ENCODE peak calls at places on chromosomes 11 and 22, in nine cellular contexts. A, C, W, H, L, R, N, E and X are unnamed samples.

GRCh38 chr22:28909375-28909774 is 26.0 kb downstream of the ZNRF3 start:
- DNase-seq in A (no peak), C (no peak), W (no peak), H (no peak), L (no peak), R (no peak), N (no peak), E (no peak), X (peak; percentile 58)

GRCh38 chr11:13349046-13349445 is 71.5 kb downstream of the BMAL1 start:
- DNase-seq in A (no peak), C (no peak), W (no peak), H (no peak), L (no peak), R (no peak), N (no peak), E (no peak), X (no peak)

GRCh38 chr11:69867076-69868002 is 48.1 kb upstream of the FGF3 start:
- DNase-seq in A (no peak), C (peak; percentile 75), W (no peak), H (no peak), L (no peak), R (no peak), N (no peak), E (peak; percentile 98), X (peak; percentile 53)

GRCh38 chr22:37639771-37640590 is 512 bp downstream of the SH3BP1 start:
- DNase-seq in A (peak; percentile 47), C (no peak), W (no peak), H (peak; percentile 85), L (peak; percentile 23), R (no peak), N (no peak), E (no peak), X (no peak)

GRCh38 chr11:64330888-64331287 is 9.1 kb upstream of the CCDC88B start:
- DNase-seq in A (no peak), C (no peak), W (no peak), H (no peak), L (no peak), R (no peak), N (no peak), E (no peak), X (no peak)

GRCh38 chr11:8229299-8230177 is 34.1 kb downstream of the LMO1 start:
- DNase-seq in A (peak; percentile 68), C (no peak), W (no peak), H (peak; percentile 53), L (no peak), R (no peak), N (peak; percentile 7), E (no peak), X (no peak)

GRCh38 chr22:29370556-29370955 is 17.8 kb downstream of the AP1B1 start:
- DNase-seq in A (no peak), C (no peak), W (no peak), H (peak; percentile 48), L (no peak), R (no peak), N (no peak), E (no peak), X (no peak)

GRCh38 chr11:64743591-64744543 is at the start of gene RASGRP2:
- DNase-seq in A (peak; percentile 84), C (peak; percentile 57), W (peak; percentile 68), H (peak; percentile 99), L (peak; percentile 40), R (peak; percentile 74), N (peak; percentile 35), E (no peak), X (no peak)

GRCh38 chr11:45025716-45026492 is 75.2 kb upstream of the TP53I11 start:
- DNase-seq in A (peak; percentile 27), C (no peak), W (peak; percentile 17), H (peak; percentile 87), L (peak; percentile 23), R (no peak), N (no peak), E (no peak), X (peak; percentile 22)

GRCh38 chr11:110896358-110896757 is 184.1 kb upstream of the ARHGAP20 start:
- DNase-seq in A (no peak), C (peak; percentile 0), W (no peak), H (no peak), L (peak; percentile 57), R (no peak), N (no peak), E (no peak), X (peak; percentile 86)

GRCh38 chr11:83836883-83837654 is 550.9 kb upstream of the CCDC90B start:
- DNase-seq in A (peak; percentile 13), C (peak; percentile 4), W (no peak), H (no peak), L (peak; percentile 67), R (peak; percentile 30), N (peak; percentile 50), E (no peak), X (peak; percentile 50)

GRCh38 chr11:84804026-84804425 is 823.1 kb downstream of the DLG2 start:
- DNase-seq in A (no peak), C (no peak), W (no peak), H (no peak), L (no peak), R (no peak), N (no peak), E (no peak), X (no peak)

GRCh38 chr11:92954003-92954402 is 15.4 kb upstream of the MTNR1B start:
- DNase-seq in A (no peak), C (no peak), W (no peak), H (no peak), L (no peak), R (no peak), N (no peak), E (no peak), X (no peak)

GRCh38 chr11:13277719-13278619 is at the start of gene BMAL1:
- DNase-seq in A (peak; percentile 69), C (peak; percentile 58), W (peak; percentile 31), H (peak; percentile 96), L (peak; percentile 36), R (peak; percentile 58), N (peak; percentile 53), E (no peak), X (no peak)

GRCh38 chr11:105144887-105145286 is 5.3 kb upstream of the CARD18 start:
- DNase-seq in A (no peak), C (peak; percentile 43), W (no peak), H (no peak), L (peak; percentile 75), R (no peak), N (peak; percentile 18), E (peak; percentile 59), X (peak; percentile 89)

DNA sequence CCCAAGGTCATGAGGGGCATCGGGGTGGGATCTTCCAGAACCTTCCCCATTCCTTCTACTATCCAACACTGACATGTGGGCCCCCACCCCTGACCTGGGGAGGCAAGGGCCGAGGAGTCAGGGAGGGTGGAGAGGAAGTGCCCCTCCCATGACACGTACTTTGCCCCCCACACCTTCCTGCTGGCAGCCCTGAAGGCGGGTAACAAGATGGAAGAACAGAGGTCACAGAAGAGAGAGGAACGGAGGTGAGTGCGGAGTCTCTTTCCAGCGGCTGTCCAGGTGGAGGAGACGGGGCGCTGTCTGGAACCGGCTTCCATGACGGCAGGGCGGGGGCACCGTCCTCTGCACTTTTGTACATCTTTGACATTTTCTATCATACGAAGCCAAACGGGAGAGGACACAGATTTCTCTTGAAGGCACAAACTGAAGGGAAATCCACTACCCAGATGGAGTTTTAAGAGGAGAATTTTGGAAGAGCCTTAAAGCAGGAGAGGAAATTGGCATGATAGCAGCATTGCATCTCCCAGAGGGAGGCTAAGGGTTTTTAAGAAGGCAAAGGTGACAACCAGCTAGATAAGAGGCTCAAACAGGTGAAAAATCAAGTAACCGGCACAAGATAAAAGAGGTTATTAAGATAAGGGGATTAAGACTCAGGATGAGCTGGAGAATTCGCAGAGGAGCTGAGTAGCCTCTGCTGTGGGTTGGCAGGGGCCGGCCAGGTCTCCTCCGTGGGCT is 16.7 kb downstream of the OSBPL5 start:
- DNase-seq in A (peak; percentile 66), C (no peak), W (no peak), H (no peak), L (no peak), R (no peak), N (peak; percentile 87), E (no peak), X (no peak)
- H3K27ac ChIP-seq in A (no peak overlapping the region), C (no peak overlapping the region), W (peak overlapping the region; percentile 86), H (no peak overlapping the region), L (no peak overlapping the region), R (no peak overlapping the region), N (no peak overlapping the region), E (no peak overlapping the region), X (no peak overlapping the region)

DNA sequence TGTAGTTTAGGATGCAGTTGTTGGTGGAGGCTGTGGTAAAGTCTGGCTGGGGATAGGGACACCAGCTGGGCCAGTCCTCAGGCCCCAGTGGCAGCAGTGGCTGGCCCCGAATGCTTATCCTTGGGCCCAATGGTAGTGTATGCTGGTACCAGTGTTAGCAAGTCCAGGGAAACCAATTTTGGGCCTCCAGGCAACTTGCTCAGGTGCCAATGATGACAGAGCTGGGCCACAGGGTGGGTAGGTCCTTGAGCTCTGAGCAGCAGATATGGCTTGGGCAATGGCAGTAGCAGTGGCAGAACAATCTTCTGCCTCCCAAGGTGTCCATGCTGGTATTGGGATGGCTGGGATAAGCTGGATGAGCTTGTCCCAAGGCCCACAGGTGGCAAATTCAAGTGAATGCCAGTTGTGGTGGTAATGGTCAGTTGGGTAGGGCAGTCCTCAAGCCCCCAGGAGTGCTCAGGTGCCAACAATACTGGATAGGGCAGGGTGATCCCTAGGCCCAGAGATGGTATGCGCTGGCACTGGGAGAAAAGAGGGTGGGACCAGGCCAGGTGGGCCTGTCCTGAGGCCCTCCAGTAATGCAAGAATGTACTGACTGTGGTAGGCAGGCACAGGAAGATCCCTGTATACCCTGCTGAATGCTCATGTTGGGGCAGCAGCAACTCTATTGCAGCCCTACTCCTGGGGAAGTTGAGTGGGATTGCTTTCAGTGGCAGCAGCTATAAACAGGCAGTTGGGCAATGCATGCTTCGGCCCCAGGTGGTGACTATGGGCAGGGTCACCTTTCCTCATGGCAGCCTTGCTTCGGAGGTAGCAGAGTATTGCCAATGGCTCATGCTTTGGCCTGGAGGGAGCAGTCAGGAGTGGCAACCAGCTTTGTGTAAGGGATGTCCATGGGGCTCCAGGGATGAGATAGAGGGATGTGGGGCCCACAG is 54.7 kb downstream of the KCNQ1OT1 start:
- DNase-seq in A (no peak), C (no peak), W (no peak), H (no peak), L (no peak), R (no peak), N (no peak), E (no peak), X (no peak)
- H3K9me3 ChIP-seq in A (peaks cover 94% of the 10 kb centered on the region), C (peaks cover 58% of the 10 kb centered on the region), W (peaks cover 65% of the 10 kb centered on the region), H (peaks cover 22% of the 10 kb centered on the region), L (peaks cover 99% of the 10 kb centered on the region), R (peaks cover 21% of the 10 kb centered on the region), N (peaks cover 1% of the 10 kb centered on the region), E (peaks cover 59% of the 10 kb centered on the region), X (peaks cover 45% of the 10 kb centered on the region)

GRCh38 chr11:123570939-123571590 is 83.4 kb downstream of the SCN3B start:
- DNase-seq in A (no peak), C (no peak), W (no peak), H (no peak), L (no peak), R (no peak), N (no peak), E (no peak), X (no peak)
- H3K27ac ChIP-seq in A (no peak overlapping the region), C (no peak overlapping the region), W (no peak overlapping the region), H (no peak overlapping the region), L (no peak overlapping the region), R (no peak overlapping the region), N (no peak overlapping the region), E (no peak overlapping the region), X (no peak overlapping the region)

GRCh38 chr22:47453049-47453448 is 690.6 kb downstream of the TBC1D22A start:
- DNase-seq in A (no peak), C (no peak), W (no peak), H (no peak), L (no peak), R (no peak), N (no peak), E (no peak), X (no peak)
- H3K9me3 ChIP-seq in A (no peaks in the 10 kb centered on the region), C (no peaks in the 10 kb centered on the region), W (no peaks in the 10 kb centered on the region), H (no peaks in the 10 kb centered on the region), L (peaks cover 37% of the 10 kb centered on the region), R (peaks cover 9% of the 10 kb centered on the region), N (no peaks in the 10 kb centered on the region), E (no peaks in the 10 kb centered on the region), X (peaks cover 56% of the 10 kb centered on the region)